ENCODE peak calls at places on chromosomes 11 and 22, in six cellular contexts. T is AG04450, D is BJ, K is GM04504, G is activated T-cell treated with anti-CD3 and anti-CD28 coated beads for 1 hour, H is sigmoid colon. Y is an unnamed sample.

GRCh38 chr11:61960532-61960931 is 6.9 kb downstream of the FTH1 start:
- DNase-seq in T (no peak), D (no peak), K (no peak), G (no peak), H (peak), Y (no peak)

GRCh38 chr11:9405721-9406120 is 21.3 kb downstream of the IPO7 start:
- DNase-seq in T (no peak), D (no peak), K (no peak), G (no peak), H (no peak), Y (no peak)

GRCh38 chr11:130216591-130217132 is 57.1 kb downstream of the ST14 start:
- DNase-seq in T (no peak), D (no peak), K (no peak), G (no peak), H (no peak), Y (no peak)

GRCh38 chr11:23974046-23974445 is 522.8 kb upstream of the LUZP2 start:
- DNase-seq in T (no peak), D (no peak), K (no peak), G (no peak), H (no peak), Y (no peak)

GRCh38 chr22:44701824-44702478 is at the start of gene PRR5:
- DNase-seq in T (peak), D (peak), K (peak), G (peak), H (peak), Y (peak)

GRCh38 chr11:35247428-35247827 is 108.5 kb downstream of the CD44 start:
- DNase-seq in T (no peak), D (no peak), K (no peak), G (peak), H (no peak), Y (no peak)

GRCh38 chr22:35785181-35785923 is 67.7 kb downstream of the APOL5 start:
- DNase-seq in T (no peak), D (no peak), K (peak), G (no peak), H (no peak), Y (no peak)

GRCh38 chr11:19349340-19350025 is 108.7 kb upstream of the E2F8 start:
- DNase-seq in T (no peak), D (no peak), K (no peak), G (no peak), H (no peak), Y (peak)

GRCh38 chr22:26056455-26056854 is 112.8 kb upstream of the SEZ6L start:
- DNase-seq in T (no peak), D (no peak), K (no peak), G (no peak), H (no peak), Y (no peak)

GRCh38 chr11:73186294-73186850 is 31.7 kb upstream of the P2RY2 start:
- DNase-seq in T (no peak), D (no peak), K (no peak), G (no peak), H (peak), Y (no peak)

GRCh38 chr11:32213223-32213622 is 122.3 kb downstream of the RCN1 start:
- DNase-seq in T (peak), D (no peak), K (peak), G (no peak), H (no peak), Y (peak)

GRCh38 chr22:38924197-38924952 is 33.0 kb upstream of the APOBEC3A start:
- DNase-seq in T (peak), D (peak), K (peak), G (no peak), H (peak), Y (peak)

GRCh38 chr11:34488855-34489557 is 24.6 kb downstream of the ELF5 start:
- DNase-seq in T (no peak), D (no peak), K (no peak), G (no peak), H (no peak), Y (no peak)

GRCh38 chr11:72580648-72580950 is 93.6 kb downstream of the PDE2A start:
- DNase-seq in T (no peak), D (no peak), K (no peak), G (no peak), H (no peak), Y (no peak)

GRCh38 chr11:113179181-113179701 is 135.1 kb upstream of the TTC12 start:
- DNase-seq in T (no peak), D (no peak), K (no peak), G (no peak), H (no peak), Y (no peak)

GRCh38 chr11:76689313-76689712 is 18.8 kb upstream of the LRRC32 start:
- DNase-seq in T (no peak), D (no peak), K (no peak), G (no peak), H (no peak), Y (no peak)

GRCh38 chr22:38455530-38456271 is 702 bp upstream of the KCNJ4 start:
- DNase-seq in T (no peak), D (no peak), K (no peak), G (no peak), H (no peak), Y (no peak)

GRCh38 chr22:39773976-39774539 is 119.5 kb downstream of the ENTHD1 start:
- DNase-seq in T (no peak), D (no peak), K (no peak), G (no peak), H (no peak), Y (no peak)

GRCh38 chr22:37197451-37198289 is 9.6 kb upstream of the C1QTNF6 start:
- DNase-seq in T (no peak), D (no peak), K (no peak), G (no peak), H (peak), Y (no peak)

GRCh38 chr11:34977039-34977906 is 60.9 kb downstream of the PDHX start:
- DNase-seq in T (peak), D (peak), K (no peak), G (no peak), H (no peak), Y (peak)

GRCh38 chr11:76174330-76174729 is 32.0 kb downstream of the WNT11 start:
- DNase-seq in T (no peak), D (no peak), K (no peak), G (no peak), H (no peak), Y (no peak)